ENCODE peak calls at places on chromosomes 2 and 18, in four cellular contexts. H, I, L and D are unnamed samples.

GRCh38 chr2:39851691-39852110 is 72.6 kb upstream of the THUMPD2 start:
- DNase-seq in L (peak), H (no peak), I (peak), D (no peak)

GRCh38 chr2:228731517-228731916 is 539.6 kb downstream of the PID1 start:
- DNase-seq in I (peak), L (peak), H (no peak), D (no peak)

GRCh38 chr18:32418148-32418547 is 52.5 kb downstream of the GAREM1 start:
- DNase-seq in L (no peak), H (no peak), I (no peak), D (no peak)

GRCh38 chr2:72028351-72028995 is 119.2 kb downstream of the CYP26B1 start:
- DNase-seq in L (no peak), H (peak), I (no peak), D (no peak)

GRCh38 chr18:46013484-46014189 is 46.5 kb upstream of the EPG5 start:
- DNase-seq in I (no peak), L (no peak), H (no peak), D (no peak)

GRCh38 chr2:111705711-111706323 is 178.2 kb downstream of the ANAPC1 start:
- DNase-seq in H (no peak), I (no peak), L (peak), D (peak)

GRCh38 chr2:196128749-196129148 is 42.6 kb downstream of the STK17B start:
- DNase-seq in I (no peak), L (no peak), H (no peak), D (no peak)

GRCh38 chr2:48343571-48344440 is 186.1 kb upstream of the STON1 start:
- DNase-seq in I (no peak), L (peak), H (no peak), D (no peak)

GRCh38 chr2:241417626-241418025 is 61.5 kb downstream of the FARP2 start:
- DNase-seq in L (no peak), H (no peak), I (no peak), D (no peak)

GRCh38 chr2:1431886-1432400 is 18.7 kb downstream of the TPO start:
- DNase-seq in I (no peak), H (no peak), L (no peak), D (no peak)

GRCh38 chr2:117406443-117406842 is 408.0 kb upstream of the DDX18 start:
- DNase-seq in I (no peak), H (no peak), L (no peak), D (no peak)

GRCh38 chr2:117396161-117396560 is 418.3 kb upstream of the DDX18 start:
- DNase-seq in I (no peak), L (no peak), H (no peak), D (no peak)

GRCh38 chr2:117401582-117401981 is 412.9 kb upstream of the DDX18 start:
- DNase-seq in H (no peak), I (no peak), L (no peak), D (no peak)
- TF ChIP-seq CTCF in H (no peak), I (no peak), L (no peak), D (no peak)

GRCh38 chr2:113081458-113082210 is 13.9 kb downstream of the IL1F10 start:
- DNase-seq in H (no peak), L (no peak), I (no peak), D (no peak)

GRCh38 chr2:113078350-113078839 is 10.6 kb downstream of the IL1F10 start:
- DNase-seq in L (peak), I (no peak), H (no peak), D (peak)

GRCh38 chr2:113077921-113078320 is 10.2 kb downstream of the IL1F10 start:
- DNase-seq in I (no peak), L (peak), H (no peak), D (peak)

GRCh38 chr2:113079123-113079522 is 11.4 kb downstream of the IL1F10 start:
- DNase-seq in I (no peak), H (no peak), L (peak), D (no peak)

GRCh38 chr2:113080134-113080533 is 12.4 kb downstream of the IL1F10 start:
- DNase-seq in L (peak), H (peak), I (no peak), D (peak)
- TF ChIP-seq CTCF in L (peak), H (peak), I (peak), D (peak)

GRCh38 chr2:128531856-128532255 is 213.2 kb upstream of the HS6ST1 start:
- DNase-seq in L (no peak), H (no peak), I (no peak), D (no peak)
- TF ChIP-seq CTCF in L (no peak), H (peak), I (no peak), D (no peak)

GRCh38 chr18:65435529-65435928 is 315.3 kb upstream of the CDH7 start:
- DNase-seq in H (no peak), L (no peak), I (no peak), D (no peak)

GRCh38 chr18:65436430-65436829 is 314.4 kb upstream of the CDH7 start:
- DNase-seq in L (no peak), I (no peak), H (no peak), D (no peak)

DNA sequence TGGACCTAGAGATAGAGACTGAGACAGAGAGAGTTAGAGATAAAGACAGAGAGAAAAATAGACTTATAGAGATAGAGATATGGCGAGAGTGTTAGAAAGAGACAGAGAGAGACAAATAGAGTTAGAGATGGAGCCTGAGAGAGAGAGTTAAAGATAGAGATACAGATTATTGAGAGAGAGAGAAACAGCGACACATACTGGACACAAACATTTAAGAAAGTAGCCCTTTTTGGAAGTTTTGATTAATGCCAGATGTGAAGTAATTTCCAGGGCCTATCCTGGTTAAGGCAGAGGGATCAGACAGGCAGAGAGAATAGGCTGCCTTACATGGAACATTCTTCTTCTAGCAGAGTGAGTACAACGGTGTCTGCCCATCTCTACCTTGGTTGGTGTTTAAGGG is 311.6 kb upstream of the CDH7 start:
- DNase-seq in I (no peak), H (no peak), L (no peak), D (no peak)
- TF ChIP-seq CTCF in I (no peak), H (peak), L (no peak), D (no peak)

GRCh38 chr2:235017441-235017840 is 65.6 kb downstream of the SH3BP4 start:
- DNase-seq in L (no peak), H (no peak), I (no peak), D (no peak)
- TF ChIP-seq CTCF in L (no peak), H (no peak), I (no peak), D (no peak)

GRCh38 chr2:53210538-53210937 is 557.1 kb upstream of the CHAC2 start:
- DNase-seq in L (no peak), I (no peak), H (no peak), D (no peak)
- TF ChIP-seq CTCF in L (no peak), I (peak), H (peak), D (no peak)

DNA sequence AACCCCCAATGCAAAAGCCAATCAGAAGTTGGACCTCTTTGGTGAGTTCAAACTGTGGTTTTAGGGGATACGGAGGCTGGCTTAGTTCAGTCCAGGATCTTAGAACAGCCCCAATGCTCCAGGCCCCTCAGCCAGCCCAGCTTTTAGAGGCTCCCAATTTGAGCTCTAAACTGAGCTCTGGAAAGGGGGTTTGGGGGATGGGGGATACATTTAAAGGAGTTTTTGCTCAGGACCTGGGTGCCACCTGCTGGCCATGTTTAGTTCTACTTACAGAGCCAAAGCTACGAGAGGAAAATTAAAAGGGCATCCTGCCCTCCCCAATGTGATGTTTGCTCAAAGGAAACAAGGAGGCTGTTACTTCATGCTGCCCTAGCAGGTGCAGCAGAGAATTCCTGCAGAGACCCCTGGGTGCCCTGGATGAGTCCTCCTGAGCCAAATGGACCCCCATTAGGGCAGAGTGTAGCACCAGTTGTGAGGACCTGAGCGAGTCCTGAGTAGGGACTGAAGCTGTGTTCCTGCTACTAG is 15.9 kb upstream of the TMEM214 start:
- DNase-seq in L (peak), I (peak), H (peak), D (peak)
- TF ChIP-seq CTCF in L (peak), I (peak), H (peak), D (peak)

GRCh38 chr2:74128206-74128605 is 19.5 kb downstream of the BOLA3 start:
- DNase-seq in H (no peak), L (no peak), I (no peak), D (no peak)
- TF ChIP-seq CTCF in H (peak), L (no peak), I (no peak), D (no peak)